ENCODE peak calls at places on chromosomes 3 and 15, in seven cellular contexts. W, O, E, L, C, P and K are unnamed samples.

GRCh38 chr15:40933520-40933904 is 4.4 kb downstream of the DLL4 start:
- ATAC-seq in E (no peak), P (no peak), W (no peak), O (no peak), L (no peak), C (no peak), K (no peak)

GRCh38 chr3:13332158-13332557 is 88.0 kb downstream of the NUP210 start:
- ATAC-seq in L (no peak), C (no peak), P (no peak), E (no peak), O (peak), W (no peak), K (no peak)

GRCh38 chr3:188792788-188793187 is 379.0 kb upstream of the TPRG1 start:
- ATAC-seq in C (no peak), L (no peak), W (no peak), O (no peak), P (peak), E (peak), K (no peak)

GRCh38 chr15:48565560-48566482 is 79.7 kb downstream of the FBN1 start:
- ATAC-seq in O (no peak), E (peak), W (no peak), P (peak), L (no peak), C (no peak), K (no peak)

GRCh38 chr3:29335438-29335837 is 54.6 kb downstream of the RBMS3 start:
- ATAC-seq in E (peak), C (no peak), W (no peak), P (peak), L (no peak), O (peak), K (no peak)

GRCh38 chr3:21624514-21624913 is 126.5 kb downstream of the ZNF385D start:
- ATAC-seq in W (no peak), C (no peak), O (no peak), E (no peak), L (no peak), P (no peak), K (no peak)

GRCh38 chr3:161325059-161325458 is 46.3 kb downstream of the SPTSSB start:
- ATAC-seq in W (no peak), P (no peak), L (no peak), O (no peak), C (no peak), E (no peak), K (no peak)

GRCh38 chr3:195711813-195712534 is 8.8 kb upstream of the MUC20 start:
- ATAC-seq in O (no peak), E (no peak), W (peak), P (no peak), C (peak), L (no peak), K (peak)

GRCh38 chr3:23236890-23237289 is 33.8 kb downstream of the UBE2E2 start:
- ATAC-seq in C (no peak), E (no peak), O (no peak), P (no peak), L (no peak), W (no peak), K (no peak)